ENCODE peak calls at places on chromosomes 11 and 22, in ten cellular contexts. One of them, this sample, is unnamed. For H3K4me1, the result is how much of the 10 kb centered on the place peaks cover.

GRCh38 chr11:20011294-20011951 is 148.9 kb downstream of the DBX1 start:
- DNase-seq in adrenal gland: no peak
- DNase-seq in body of pancreas: no peak
- DNase-seq in aorta: no peak
- DNase-seq in HAP-1: no peak
- DNase-seq in ascending aorta: no peak
- DNase-seq in left ventricle myocardium inferior: no peak
- DNase-seq in GM23248: peak
- DNase-seq in pancreas: peak
- DNase-seq in neural progenitor cell: no peak
- DNase-seq in this sample: no peak

GRCh38 chr11:13380731-13381130 is 82.3 kb downstream of the BTBD10 start:
- DNase-seq in neural progenitor cell: no peak
- DNase-seq in left ventricle myocardium inferior: no peak
- DNase-seq in HAP-1: no peak
- DNase-seq in aorta: no peak
- DNase-seq in body of pancreas: no peak
- DNase-seq in ascending aorta: no peak
- DNase-seq in pancreas: no peak
- DNase-seq in adrenal gland: no peak
- DNase-seq in GM23248: no peak
- DNase-seq in this sample: no peak

GRCh38 chr11:57781529-57781943 is 19.9 kb downstream of the CTNND1 start:
- DNase-seq in adrenal gland: no peak
- DNase-seq in ascending aorta: no peak
- DNase-seq in GM23248: no peak
- DNase-seq in aorta: no peak
- DNase-seq in pancreas: peak
- DNase-seq in left ventricle myocardium inferior: no peak
- DNase-seq in HAP-1: no peak
- DNase-seq in neural progenitor cell: peak
- DNase-seq in body of pancreas: peak
- DNase-seq in this sample: peak

GRCh38 chr11:112096194-112096593 is 9.5 kb downstream of the SDHD start:
- DNase-seq in HAP-1: no peak
- DNase-seq in body of pancreas: no peak
- DNase-seq in left ventricle myocardium inferior: no peak
- DNase-seq in GM23248: no peak
- DNase-seq in pancreas: no peak
- DNase-seq in ascending aorta: no peak
- DNase-seq in neural progenitor cell: no peak
- DNase-seq in adrenal gland: no peak
- DNase-seq in aorta: no peak
- DNase-seq in this sample: no peak

GRCh38 chr22:46609724-46610161 is 10.4 kb upstream of the GRAMD4 start:
- DNase-seq in pancreas: no peak
- DNase-seq in aorta: peak
- DNase-seq in GM23248: no peak
- DNase-seq in left ventricle myocardium inferior: no peak
- DNase-seq in HAP-1: no peak
- DNase-seq in neural progenitor cell: no peak
- DNase-seq in adrenal gland: no peak
- DNase-seq in body of pancreas: no peak
- DNase-seq in ascending aorta: no peak
- DNase-seq in this sample: no peak

GRCh38 chr11:57161351-57161750 is 20.4 kb upstream of the LRRC55 start:
- DNase-seq in HAP-1: no peak
- DNase-seq in neural progenitor cell: no peak
- DNase-seq in pancreas: no peak
- DNase-seq in body of pancreas: no peak
- DNase-seq in ascending aorta: no peak
- DNase-seq in adrenal gland: no peak
- DNase-seq in left ventricle myocardium inferior: no peak
- DNase-seq in GM23248: no peak
- DNase-seq in aorta: no peak
- DNase-seq in this sample: no peak

GRCh38 chr11:119486691-119487259 is 63.8 kb upstream of the THY1 start:
- DNase-seq in ascending aorta: no peak
- DNase-seq in neural progenitor cell: no peak
- DNase-seq in HAP-1: no peak
- DNase-seq in left ventricle myocardium inferior: no peak
- DNase-seq in body of pancreas: peak
- DNase-seq in pancreas: no peak
- DNase-seq in adrenal gland: peak
- DNase-seq in aorta: no peak
- DNase-seq in GM23248: no peak
- DNase-seq in this sample: no peak

GRCh38 chr11:86948733-86949132 is 6.5 kb downstream of the FZD4 start:
- DNase-seq in pancreas: no peak
- DNase-seq in HAP-1: no peak
- DNase-seq in ascending aorta: no peak
- DNase-seq in GM23248: no peak
- DNase-seq in body of pancreas: no peak
- DNase-seq in left ventricle myocardium inferior: no peak
- DNase-seq in neural progenitor cell: no peak
- DNase-seq in adrenal gland: no peak
- DNase-seq in aorta: no peak
- DNase-seq in this sample: no peak

GRCh38 chr11:34339149-34340064 is 18.4 kb downstream of the ABTB2 start:
- DNase-seq in adrenal gland: no peak
- DNase-seq in GM23248: peak
- DNase-seq in left ventricle myocardium inferior: no peak
- DNase-seq in pancreas: no peak
- DNase-seq in aorta: no peak
- DNase-seq in neural progenitor cell: no peak
- DNase-seq in HAP-1: no peak
- DNase-seq in ascending aorta: no peak
- DNase-seq in body of pancreas: no peak
- DNase-seq in this sample: no peak

GRCh38 chr11:117878314-117878938 is 2.0 kb upstream of the FXYD6 start:
- DNase-seq in GM23248: no peak
- DNase-seq in pancreas: no peak
- DNase-seq in aorta: no peak
- DNase-seq in body of pancreas: no peak
- DNase-seq in neural progenitor cell: no peak
- DNase-seq in left ventricle myocardium inferior: no peak
- DNase-seq in HAP-1: no peak
- DNase-seq in adrenal gland: no peak
- DNase-seq in ascending aorta: no peak
- DNase-seq in this sample: no peak

GRCh38 chr11:3126901-3127691 is 38.0 kb downstream of the OSBPL5 start:
- DNase-seq in neural progenitor cell: no peak
- DNase-seq in pancreas: no peak
- DNase-seq in HAP-1: no peak
- DNase-seq in body of pancreas: no peak
- DNase-seq in ascending aorta: no peak
- DNase-seq in left ventricle myocardium inferior: peak
- DNase-seq in GM23248: no peak
- DNase-seq in aorta: peak
- DNase-seq in adrenal gland: no peak
- DNase-seq in this sample: no peak

GRCh38 chr11:74179234-74180126 is 8.4 kb downstream of the PPME1 start:
- DNase-seq in left ventricle myocardium inferior: no peak
- DNase-seq in GM23248: peak
- DNase-seq in HAP-1: no peak
- DNase-seq in ascending aorta: no peak
- DNase-seq in pancreas: no peak
- DNase-seq in aorta: no peak
- DNase-seq in adrenal gland: no peak
- DNase-seq in body of pancreas: no peak
- DNase-seq in neural progenitor cell: no peak
- DNase-seq in this sample: peak

GRCh38 chr11:13238879-13239514 is 38.6 kb upstream of the BMAL1 start:
- DNase-seq in neural progenitor cell: peak
- DNase-seq in GM23248: peak
- DNase-seq in pancreas: peak
- DNase-seq in body of pancreas: peak
- DNase-seq in aorta: no peak
- DNase-seq in ascending aorta: no peak
- DNase-seq in adrenal gland: peak
- DNase-seq in HAP-1: peak
- DNase-seq in left ventricle myocardium inferior: peak
- DNase-seq in this sample: peak

GRCh38 chr11:111735262-111736116 is 30.7 kb downstream of the PPP2R1B start:
- DNase-seq in left ventricle myocardium inferior: peak
- DNase-seq in adrenal gland: peak
- DNase-seq in ascending aorta: peak
- DNase-seq in body of pancreas: no peak
- DNase-seq in neural progenitor cell: no peak
- DNase-seq in GM23248: peak
- DNase-seq in pancreas: peak
- DNase-seq in aorta: peak
- DNase-seq in HAP-1: no peak
- DNase-seq in this sample: peak

GRCh38 chr11:92703431-92703830 is 266.0 kb upstream of the MTNR1B start:
- DNase-seq in pancreas: no peak
- DNase-seq in GM23248: peak
- DNase-seq in adrenal gland: no peak
- DNase-seq in left ventricle myocardium inferior: no peak
- DNase-seq in body of pancreas: no peak
- DNase-seq in ascending aorta: no peak
- DNase-seq in HAP-1: no peak
- DNase-seq in neural progenitor cell: no peak
- DNase-seq in aorta: no peak
- DNase-seq in this sample: no peak

GRCh38 chr11:94423467-94423866 is 22.2 kb upstream of the GPR83 start:
- DNase-seq in ascending aorta: no peak
- DNase-seq in body of pancreas: no peak
- DNase-seq in GM23248: no peak
- DNase-seq in neural progenitor cell: no peak
- DNase-seq in aorta: no peak
- DNase-seq in pancreas: no peak
- DNase-seq in left ventricle myocardium inferior: no peak
- DNase-seq in adrenal gland: no peak
- DNase-seq in HAP-1: no peak
- DNase-seq in this sample: no peak

GRCh38 chr22:47567741-47568140 is 805.3 kb downstream of the TBC1D22A start:
- DNase-seq in ascending aorta: no peak
- DNase-seq in left ventricle myocardium inferior: no peak
- DNase-seq in HAP-1: no peak
- DNase-seq in GM23248: no peak
- DNase-seq in aorta: peak
- DNase-seq in adrenal gland: no peak
- DNase-seq in neural progenitor cell: no peak
- DNase-seq in body of pancreas: no peak
- DNase-seq in pancreas: no peak
- DNase-seq in this sample: no peak

GRCh38 chr22:39332441-39333064 is 13.1 kb upstream of the RPL3 start:
- DNase-seq in adrenal gland: no peak
- DNase-seq in pancreas: peak
- DNase-seq in body of pancreas: peak
- DNase-seq in neural progenitor cell: no peak
- DNase-seq in ascending aorta: no peak
- DNase-seq in aorta: no peak
- DNase-seq in left ventricle myocardium inferior: no peak
- DNase-seq in GM23248: peak
- DNase-seq in HAP-1: no peak
- DNase-seq in this sample: peak

GRCh38 chr11:128718064-128718463 is 24.2 kb downstream of the FLI1 start:
- DNase-seq in GM23248: no peak
- DNase-seq in neural progenitor cell: no peak
- DNase-seq in aorta: no peak
- DNase-seq in pancreas: no peak
- DNase-seq in left ventricle myocardium inferior: no peak
- DNase-seq in body of pancreas: no peak
- DNase-seq in HAP-1: peak
- DNase-seq in ascending aorta: no peak
- DNase-seq in adrenal gland: no peak
- DNase-seq in this sample: no peak
- H3K4me3 ChIP-seq in GM23248: no peak
- H3K4me3 ChIP-seq in neural progenitor cell: no peak
- H3K4me3 ChIP-seq in aorta: no peak
- H3K4me3 ChIP-seq in pancreas: no peak
- H3K4me3 ChIP-seq in left ventricle myocardium inferior: peak
- H3K4me3 ChIP-seq in body of pancreas: no peak
- H3K4me3 ChIP-seq in HAP-1: no peak
- H3K4me3 ChIP-seq in ascending aorta: no peak
- H3K4me3 ChIP-seq in adrenal gland: no peak
- H3K4me3 ChIP-seq in this sample: no peak

GRCh38 chr22:20779813-20780148 is 5.9 kb downstream of the SERPIND1 start:
- DNase-seq in aorta: no peak
- DNase-seq in body of pancreas: no peak
- DNase-seq in ascending aorta: no peak
- DNase-seq in neural progenitor cell: no peak
- DNase-seq in adrenal gland: no peak
- DNase-seq in GM23248: no peak
- DNase-seq in HAP-1: no peak
- DNase-seq in pancreas: no peak
- DNase-seq in left ventricle myocardium inferior: no peak
- DNase-seq in this sample: no peak
- H3K4me1 ChIP-seq in aorta: under half
- H3K4me1 ChIP-seq in body of pancreas: under half
- H3K4me1 ChIP-seq in ascending aorta: under half
- H3K4me1 ChIP-seq in neural progenitor cell: under half
- H3K4me1 ChIP-seq in adrenal gland: under half
- H3K4me1 ChIP-seq in GM23248: under half
- H3K4me1 ChIP-seq in HAP-1: under half
- H3K4me1 ChIP-seq in pancreas: under half
- H3K4me1 ChIP-seq in left ventricle myocardium inferior: under half
- H3K4me1 ChIP-seq in this sample: under half

DNA sequence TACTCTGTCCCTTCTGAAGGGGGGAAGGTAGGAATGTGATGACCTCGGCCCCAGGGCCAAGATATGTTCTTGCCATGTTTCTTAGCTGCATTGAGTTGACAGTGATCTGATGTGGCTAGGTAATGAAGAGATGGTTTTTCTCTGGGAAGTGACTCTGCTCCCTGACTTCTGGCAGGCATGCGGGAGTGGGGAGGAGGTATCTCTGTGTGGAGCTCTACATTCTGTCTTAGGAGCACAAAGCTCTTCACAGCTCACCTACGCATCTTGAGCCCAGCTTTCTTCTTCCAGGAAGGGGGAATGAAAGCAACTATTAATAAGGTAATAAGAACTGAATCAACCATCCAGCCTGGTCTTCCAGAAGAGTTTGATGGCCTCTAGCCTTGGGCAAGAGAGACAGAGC is 241.0 kb downstream of the ST3GAL4 start:
- DNase-seq in neural progenitor cell: no peak
- DNase-seq in left ventricle myocardium inferior: no peak
- DNase-seq in HAP-1: no peak
- DNase-seq in adrenal gland: no peak
- DNase-seq in ascending aorta: no peak
- DNase-seq in aorta: no peak
- DNase-seq in pancreas: no peak
- DNase-seq in GM23248: no peak
- DNase-seq in body of pancreas: no peak
- DNase-seq in this sample: no peak
- H3K4me3 ChIP-seq in neural progenitor cell: no peak
- H3K4me3 ChIP-seq in left ventricle myocardium inferior: no peak
- H3K4me3 ChIP-seq in HAP-1: no peak
- H3K4me3 ChIP-seq in adrenal gland: no peak
- H3K4me3 ChIP-seq in ascending aorta: no peak
- H3K4me3 ChIP-seq in aorta: no peak
- H3K4me3 ChIP-seq in pancreas: no peak
- H3K4me3 ChIP-seq in GM23248: no peak
- H3K4me3 ChIP-seq in body of pancreas: no peak
- H3K4me3 ChIP-seq in this sample: no peak

DNA sequence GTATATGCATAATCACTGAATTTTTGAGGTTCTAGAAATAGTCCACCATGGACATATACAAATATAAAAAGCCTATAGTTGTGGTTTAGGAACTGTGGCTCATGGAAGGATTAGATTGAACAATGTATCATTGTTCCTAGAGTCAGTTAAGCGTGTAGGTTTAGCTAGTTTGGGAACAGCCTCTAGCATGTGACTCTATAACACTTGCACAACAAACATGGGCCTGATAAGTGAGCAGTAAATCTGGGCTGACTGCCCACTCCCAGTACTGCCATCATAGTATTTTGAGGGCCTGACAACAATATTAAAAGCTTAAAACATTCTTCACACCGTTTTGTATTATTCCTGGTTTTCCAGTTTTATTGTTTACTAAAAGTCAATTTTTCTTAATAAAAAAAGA is 47.0 kb downstream of the YAP1 start:
- DNase-seq in left ventricle myocardium inferior: peak
- DNase-seq in neural progenitor cell: peak
- DNase-seq in body of pancreas: peak
- DNase-seq in GM23248: peak
- DNase-seq in aorta: no peak
- DNase-seq in pancreas: peak
- DNase-seq in HAP-1: peak
- DNase-seq in ascending aorta: no peak
- DNase-seq in adrenal gland: peak
- DNase-seq in this sample: peak
- H3K4me1 ChIP-seq in left ventricle myocardium inferior: half or more
- H3K4me1 ChIP-seq in neural progenitor cell: under half
- H3K4me1 ChIP-seq in body of pancreas: under half
- H3K4me1 ChIP-seq in GM23248: under half
- H3K4me1 ChIP-seq in aorta: under half
- H3K4me1 ChIP-seq in pancreas: under half
- H3K4me1 ChIP-seq in HAP-1: under half
- H3K4me1 ChIP-seq in ascending aorta: under half
- H3K4me1 ChIP-seq in adrenal gland: under half
- H3K4me1 ChIP-seq in this sample: under half

This sample was measured in small intestine.